ENCODE peak calls at places on chromosomes 1 and 21, in six cellular contexts. One of them, this sample, is unnamed.

GRCh38 chr1:32876341-32877210 is 5.9 kb upstream of the FNDC5 start:
- DNase-seq in GM23338: peak; percentile 72
- DNase-seq in DND-41: peak; percentile 69
- DNase-seq in SK-N-SH: peak; percentile 87
- DNase-seq in HCT116: peak; percentile 28
- DNase-seq in neural progenitor cell: peak; percentile 65
- DNase-seq in this sample: peak; percentile 46

GRCh38 chr1:199029855-199030254 is 391.0 kb downstream of the PTPRC start:
- DNase-seq in GM23338: no peak
- DNase-seq in DND-41: peak; percentile 59
- DNase-seq in SK-N-SH: no peak
- DNase-seq in HCT116: no peak
- DNase-seq in neural progenitor cell: no peak
- DNase-seq in this sample: no peak

GRCh38 chr1:29415156-29415830 is 179.0 kb downstream of the PTPRU start:
- DNase-seq in GM23338: peak; percentile 70
- DNase-seq in DND-41: peak; percentile 16
- DNase-seq in SK-N-SH: peak; percentile 61
- DNase-seq in HCT116: peak; percentile 54
- DNase-seq in neural progenitor cell: peak; percentile 40
- DNase-seq in this sample: no peak

GRCh38 chr1:24541711-24542346 is 14.1 kb upstream of the NCMAP start:
- DNase-seq in GM23338: peak; percentile 55
- DNase-seq in DND-41: peak; percentile 19
- DNase-seq in SK-N-SH: peak; percentile 46
- DNase-seq in HCT116: no peak
- DNase-seq in neural progenitor cell: peak; percentile 53
- DNase-seq in this sample: peak; percentile 35

GRCh38 chr1:26411624-26412074 is 1.0 kb downstream of the LIN28A start:
- DNase-seq in GM23338: peak; percentile 66
- DNase-seq in DND-41: no peak
- DNase-seq in SK-N-SH: no peak
- DNase-seq in HCT116: no peak
- DNase-seq in neural progenitor cell: peak; percentile 63
- DNase-seq in this sample: no peak

GRCh38 chr1:25760122-25760719 is 39.8 kb upstream of the SELENON start:
- DNase-seq in GM23338: no peak
- DNase-seq in DND-41: no peak
- DNase-seq in SK-N-SH: no peak
- DNase-seq in HCT116: no peak
- DNase-seq in neural progenitor cell: no peak
- DNase-seq in this sample: no peak

GRCh38 chr1:157170677-157171515 is 32.7 kb upstream of the ETV3 start:
- DNase-seq in GM23338: peak; percentile 87
- DNase-seq in DND-41: peak; percentile 52
- DNase-seq in SK-N-SH: no peak
- DNase-seq in HCT116: peak; percentile 64
- DNase-seq in neural progenitor cell: peak; percentile 73
- DNase-seq in this sample: peak; percentile 58

GRCh38 chr1:224175615-224176014 is 7.4 kb upstream of the DEGS1 start:
- DNase-seq in GM23338: peak; percentile 85
- DNase-seq in DND-41: no peak
- DNase-seq in SK-N-SH: peak; percentile 47
- DNase-seq in HCT116: no peak
- DNase-seq in neural progenitor cell: peak; percentile 73
- DNase-seq in this sample: peak; percentile 48

GRCh38 chr1:36366091-36366661 is 19.5 kb downstream of the STK40 start:
- DNase-seq in GM23338: peak; percentile 76
- DNase-seq in DND-41: peak; percentile 85
- DNase-seq in SK-N-SH: peak; percentile 89
- DNase-seq in HCT116: no peak
- DNase-seq in neural progenitor cell: peak; percentile 78
- DNase-seq in this sample: peak; percentile 38

GRCh38 chr1:247936415-247936814 is 11.7 kb downstream of the OR2AJ1 start:
- DNase-seq in GM23338: no peak
- DNase-seq in DND-41: no peak
- DNase-seq in SK-N-SH: no peak
- DNase-seq in HCT116: no peak
- DNase-seq in neural progenitor cell: no peak
- DNase-seq in this sample: no peak

GRCh38 chr1:23470282-23471070 is 13.5 kb downstream of the ASAP3 start:
- DNase-seq in GM23338: no peak
- DNase-seq in DND-41: no peak
- DNase-seq in SK-N-SH: no peak
- DNase-seq in HCT116: no peak
- DNase-seq in neural progenitor cell: no peak
- DNase-seq in this sample: no peak

GRCh38 chr1:151583796-151584195 is 28.1 kb upstream of the SNX27 start:
- DNase-seq in GM23338: no peak
- DNase-seq in DND-41: no peak
- DNase-seq in SK-N-SH: no peak
- DNase-seq in HCT116: no peak
- DNase-seq in neural progenitor cell: no peak
- DNase-seq in this sample: no peak

GRCh38 chr1:28921286-28921869 is 7.0 kb downstream of the EPB41 start:
- DNase-seq in GM23338: no peak
- DNase-seq in DND-41: no peak
- DNase-seq in SK-N-SH: no peak
- DNase-seq in HCT116: no peak
- DNase-seq in neural progenitor cell: no peak
- DNase-seq in this sample: no peak

GRCh38 chr1:178224358-178224757 is 130.5 kb downstream of the RASAL2 start:
- DNase-seq in GM23338: no peak
- DNase-seq in DND-41: no peak
- DNase-seq in SK-N-SH: no peak
- DNase-seq in HCT116: no peak
- DNase-seq in neural progenitor cell: no peak
- DNase-seq in this sample: no peak

GRCh38 chr1:78126506-78126905 is 80.7 kb downstream of the GIPC2 start:
- DNase-seq in GM23338: no peak
- DNase-seq in DND-41: no peak
- DNase-seq in SK-N-SH: no peak
- DNase-seq in HCT116: no peak
- DNase-seq in neural progenitor cell: no peak
- DNase-seq in this sample: no peak

GRCh38 chr1:53833393-53833792 is 4.7 kb downstream of the NDC1 start:
- DNase-seq in GM23338: no peak
- DNase-seq in DND-41: no peak
- DNase-seq in SK-N-SH: no peak
- DNase-seq in HCT116: no peak
- DNase-seq in neural progenitor cell: no peak
- DNase-seq in this sample: no peak

GRCh38 chr1:10704383-10704882 is 92.0 kb downstream of the CASZ1 start:
- DNase-seq in GM23338: peak; percentile 88
- DNase-seq in DND-41: no peak
- DNase-seq in SK-N-SH: no peak
- DNase-seq in HCT116: no peak
- DNase-seq in neural progenitor cell: peak; percentile 93
- DNase-seq in this sample: peak; percentile 56

GRCh38 chr1:33436557-33437296 is 5.8 kb upstream of the PHC2 start:
- DNase-seq in GM23338: no peak
- DNase-seq in DND-41: no peak
- DNase-seq in SK-N-SH: peak; percentile 41
- DNase-seq in HCT116: peak; percentile 63
- DNase-seq in neural progenitor cell: no peak
- DNase-seq in this sample: no peak

GRCh38 chr1:6338685-6339084 is 54.9 kb downstream of the ACOT7 start:
- DNase-seq in GM23338: no peak
- DNase-seq in DND-41: no peak
- DNase-seq in SK-N-SH: no peak
- DNase-seq in HCT116: no peak
- DNase-seq in neural progenitor cell: peak; percentile 80
- DNase-seq in this sample: no peak

GRCh38 chr1:55826413-55827080 is 611.4 kb upstream of the USP24 start:
- DNase-seq in GM23338: no peak
- DNase-seq in DND-41: no peak
- DNase-seq in SK-N-SH: no peak
- DNase-seq in HCT116: no peak
- DNase-seq in neural progenitor cell: no peak
- DNase-seq in this sample: no peak

GRCh38 chr1:67680486-67680885 is 4.5 kb upstream of the GADD45A start:
- DNase-seq in GM23338: no peak
- DNase-seq in DND-41: no peak
- DNase-seq in SK-N-SH: no peak
- DNase-seq in HCT116: no peak
- DNase-seq in neural progenitor cell: no peak
- DNase-seq in this sample: no peak

GRCh38 chr21:30988706-30989105 is 49.6 kb downstream of the KRTAP19-8 start:
- DNase-seq in GM23338: no peak
- DNase-seq in DND-41: no peak
- DNase-seq in SK-N-SH: no peak
- DNase-seq in HCT116: no peak
- DNase-seq in neural progenitor cell: no peak
- DNase-seq in this sample: no peak

GRCh38 chr21:45593162-45594022 is 50.1 kb upstream of the PCBP3 start:
- DNase-seq in GM23338: no peak
- DNase-seq in DND-41: no peak
- DNase-seq in SK-N-SH: no peak
- DNase-seq in HCT116: no peak
- DNase-seq in neural progenitor cell: no peak
- DNase-seq in this sample: no peak

GRCh38 chr1:167862432-167863076 is 51.4 kb downstream of the ADCY10 start:
- DNase-seq in GM23338: no peak
- DNase-seq in DND-41: no peak
- DNase-seq in SK-N-SH: no peak
- DNase-seq in HCT116: no peak
- DNase-seq in neural progenitor cell: no peak
- DNase-seq in this sample: no peak

GRCh38 chr1:9590201-9590600 is 1.5 kb downstream of the TMEM201 start:
- DNase-seq in GM23338: no peak
- DNase-seq in DND-41: no peak
- DNase-seq in SK-N-SH: no peak
- DNase-seq in HCT116: no peak
- DNase-seq in neural progenitor cell: no peak
- DNase-seq in this sample: no peak
- H3K4me3 ChIP-seq in GM23338: peak overlapping the region; percentile 83
- H3K4me3 ChIP-seq in DND-41: peak overlapping the region; percentile 87
- H3K4me3 ChIP-seq in SK-N-SH: peak overlapping the region; percentile 70
- H3K4me3 ChIP-seq in HCT116: peak overlapping the region; percentile 90
- H3K4me3 ChIP-seq in neural progenitor cell: peak overlapping the region; percentile 59
- H3K4me3 ChIP-seq in this sample: no peak overlapping the region

DNA sequence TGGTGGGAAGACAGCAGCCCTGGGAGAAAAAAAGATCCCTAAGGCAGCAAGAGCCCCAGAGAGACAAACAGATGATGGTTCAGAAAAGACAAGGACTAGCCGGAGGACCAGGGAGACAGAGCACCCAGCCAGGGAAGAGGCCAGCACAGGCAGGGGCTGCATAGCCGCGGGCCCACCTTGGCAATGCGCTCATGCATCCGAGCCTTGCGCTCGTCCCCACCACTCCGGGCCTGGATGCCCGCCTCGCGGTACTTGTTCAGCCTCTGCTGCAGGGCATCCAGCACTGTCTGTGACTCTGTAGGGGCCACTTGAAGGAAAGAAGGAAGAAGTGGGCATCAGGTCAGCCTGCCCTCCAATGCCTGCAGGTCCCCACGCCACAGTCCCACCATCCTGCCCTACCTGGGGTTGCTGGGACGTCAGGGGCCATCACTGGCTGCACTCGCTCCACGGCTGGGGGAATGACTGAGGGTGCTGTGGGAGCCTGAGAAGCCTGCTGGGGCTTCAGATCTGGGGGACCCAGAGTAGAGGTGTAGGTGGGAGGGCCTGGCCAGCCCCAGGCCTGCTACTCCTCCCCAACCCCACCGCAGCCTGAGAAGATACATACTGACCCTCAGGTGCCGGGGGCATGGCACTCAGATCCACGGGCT is 7.0 kb downstream of the CC2D1B start:
- DNase-seq in GM23338: no peak
- DNase-seq in DND-41: no peak
- DNase-seq in SK-N-SH: no peak
- DNase-seq in HCT116: no peak
- DNase-seq in neural progenitor cell: no peak
- DNase-seq in this sample: no peak
- H4K20me1 ChIP-seq in GM23338: no peaks in the 10 kb centered on the region
- H4K20me1 ChIP-seq in DND-41: peaks cover 33% of the 10 kb centered on the region
- H4K20me1 ChIP-seq in SK-N-SH: no peaks in the 10 kb centered on the region
- H4K20me1 ChIP-seq in HCT116: no peaks in the 10 kb centered on the region
- H4K20me1 ChIP-seq in neural progenitor cell: no peaks in the 10 kb centered on the region
- H4K20me1 ChIP-seq in this sample: no peaks in the 10 kb centered on the region

GRCh38 chr1:3581296-3581695 is 30.0 kb downstream of the MEGF6 start:
- DNase-seq in GM23338: no peak
- DNase-seq in DND-41: no peak
- DNase-seq in SK-N-SH: peak; percentile 55
- DNase-seq in HCT116: no peak
- DNase-seq in neural progenitor cell: no peak
- DNase-seq in this sample: no peak
- H3K4me2 ChIP-seq in GM23338: no peak overlapping the region
- H3K4me2 ChIP-seq in DND-41: no peak overlapping the region
- H3K4me2 ChIP-seq in SK-N-SH: no peak overlapping the region
- H3K4me2 ChIP-seq in HCT116: no peak overlapping the region
- H3K4me2 ChIP-seq in neural progenitor cell: peak overlapping the region; percentile 31
- H3K4me2 ChIP-seq in this sample: no peak overlapping the region

GRCh38 chr1:59011663-59012062 is 227.8 kb upstream of the JUN start:
- DNase-seq in GM23338: no peak
- DNase-seq in DND-41: no peak
- DNase-seq in SK-N-SH: no peak
- DNase-seq in HCT116: no peak
- DNase-seq in neural progenitor cell: no peak
- DNase-seq in this sample: no peak

GRCh38 chr1:59013928-59014279 is 230.1 kb upstream of the JUN start:
- DNase-seq in GM23338: no peak
- DNase-seq in DND-41: no peak
- DNase-seq in SK-N-SH: no peak
- DNase-seq in HCT116: no peak
- DNase-seq in neural progenitor cell: no peak
- DNase-seq in this sample: no peak

GRCh38 chr1:59012378-59012777 is 228.5 kb upstream of the JUN start:
- DNase-seq in GM23338: no peak
- DNase-seq in DND-41: no peak
- DNase-seq in SK-N-SH: no peak
- DNase-seq in HCT116: no peak
- DNase-seq in neural progenitor cell: no peak
- DNase-seq in this sample: no peak

GRCh38 chr1:59014827-59015226 is 231.0 kb upstream of the JUN start:
- DNase-seq in GM23338: no peak
- DNase-seq in DND-41: no peak
- DNase-seq in SK-N-SH: no peak
- DNase-seq in HCT116: no peak
- DNase-seq in neural progenitor cell: no peak
- DNase-seq in this sample: no peak

DNA sequence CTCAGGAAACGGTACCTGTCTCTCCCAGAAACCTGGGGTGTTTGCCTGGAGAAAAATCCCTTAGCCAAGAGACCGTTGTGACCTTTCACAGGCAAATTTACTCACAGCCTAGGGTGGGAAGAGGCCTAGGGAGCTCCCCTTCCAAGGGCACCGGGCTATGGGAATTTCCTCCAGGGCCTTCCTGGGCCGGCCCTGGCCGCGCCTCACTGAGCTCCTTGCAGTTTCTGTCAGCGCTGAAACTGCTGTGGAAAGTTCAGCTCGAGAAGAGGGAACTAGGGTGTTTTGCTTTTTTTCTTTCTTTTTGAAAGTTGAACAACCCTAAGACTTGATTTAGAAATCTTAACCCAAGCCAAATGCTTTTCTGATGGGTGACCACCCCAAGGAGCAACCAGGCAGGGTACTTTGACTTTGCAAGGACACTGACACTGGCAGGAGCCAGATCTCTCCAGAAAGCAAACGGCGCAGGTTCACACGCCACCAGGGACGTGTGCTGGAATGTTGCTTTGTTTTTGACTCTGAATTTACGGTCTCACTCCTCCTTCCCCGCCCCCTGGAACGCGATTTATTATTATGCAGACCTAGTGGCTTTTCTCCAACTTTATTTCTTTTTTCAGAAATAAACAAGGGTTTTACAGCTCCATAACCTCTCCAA is 229.6 kb upstream of the JUN start:
- DNase-seq in GM23338: peak; percentile 90
- DNase-seq in DND-41: no peak
- DNase-seq in SK-N-SH: no peak
- DNase-seq in HCT116: no peak
- DNase-seq in neural progenitor cell: peak; percentile 56
- DNase-seq in this sample: peak; percentile 69
- H3K4me3 ChIP-seq in GM23338: no peak overlapping the region
- H3K4me3 ChIP-seq in DND-41: no peak overlapping the region
- H3K4me3 ChIP-seq in SK-N-SH: no peak overlapping the region
- H3K4me3 ChIP-seq in HCT116: no peak overlapping the region
- H3K4me3 ChIP-seq in neural progenitor cell: no peak overlapping the region
- H3K4me3 ChIP-seq in this sample: no peak overlapping the region

This sample was measured in hepatocyte.